ENCODE peak calls at places on chromosomes 12 and 14, in ten cellular contexts. E is EH, L is epithelial cell of esophagus, G is fibroblast of mammary gland, Y is D721Med, X is endodermal cell, I is endothelial cell, N is NCI-H2081, M is lower leg skin, T is WERI-Rb-1. W is an unnamed sample.

GRCh38 chr12:124617615-124618014 is 50.2 kb upstream of the NCOR2 start:
- DNase-seq in I (no peak), E (no peak), X (peak; percentile 69), T (no peak), N (peak; percentile 66), L (no peak), M (no peak), Y (no peak), G (no peak), W (no peak)

GRCh38 chr12:116160196-116160595 is 117.3 kb downstream of the MED13L start:
- DNase-seq in T (no peak), Y (no peak), G (peak; percentile 77), I (no peak), E (peak; percentile 21), M (no peak), X (no peak), N (no peak), L (peak; percentile 93), W (no peak)

GRCh38 chr14:62329427-62329826 is 567.2 kb downstream of the SNAPC1 start:
- DNase-seq in M (no peak), N (no peak), L (no peak), T (no peak), Y (no peak), I (no peak), E (peak; percentile 50), G (no peak), X (no peak), W (no peak)

GRCh38 chr12:100017056-100017455 is 32.3 kb upstream of the ANKS1B start:
- DNase-seq in M (no peak), L (peak; percentile 67), X (no peak), G (no peak), N (no peak), Y (no peak), T (no peak), E (no peak), I (no peak), W (no peak)

GRCh38 chr14:31122921-31123320 is 84.7 kb downstream of the HECTD1 start:
- DNase-seq in X (no peak), M (no peak), T (no peak), L (no peak), G (no peak), Y (no peak), N (no peak), E (no peak), I (no peak), W (no peak)

GRCh38 chr12:13005649-13006048 is 5.6 kb upstream of the HEBP1 start:
- DNase-seq in N (peak; percentile 19), L (no peak), I (no peak), G (no peak), T (no peak), Y (no peak), E (no peak), X (no peak), M (no peak), W (no peak)

GRCh38 chr14:59776468-59776867 is 94.1 kb downstream of the RTN1 start:
- DNase-seq in L (no peak), M (no peak), X (no peak), T (no peak), N (no peak), Y (no peak), I (no peak), E (no peak), G (no peak), W (no peak)

GRCh38 chr12:47408171-47408871 is 297.5 kb downstream of the RPAP3 start:
- DNase-seq in X (peak; percentile 83), M (no peak), N (no peak), L (peak; percentile 82), Y (no peak), E (no peak), G (no peak), I (peak; percentile 8), T (no peak), W (no peak)

GRCh38 chr14:64763801-64764511 is 59.7 kb downstream of the PLEKHG3 start:
- DNase-seq in L (peak; percentile 46), I (no peak), G (no peak), T (peak; percentile 70), N (peak; percentile 42), X (peak; percentile 66), M (no peak), Y (no peak), E (peak; percentile 73), W (no peak)

GRCh38 chr12:3461391-3461790 is 29.6 kb upstream of the PRMT8 start:
- DNase-seq in E (no peak), L (no peak), I (no peak), T (no peak), G (no peak), Y (no peak), N (no peak), M (no peak), X (peak; percentile 44), W (no peak)

GRCh38 chr12:115305275-115305674 is 621.3 kb upstream of the TBX3 start:
- DNase-seq in Y (no peak), I (no peak), L (no peak), G (no peak), X (no peak), N (no peak), T (no peak), M (no peak), E (no peak), W (no peak)

GRCh38 chr12:114166360-114166759 is 200.2 kb upstream of the RBM19 start:
- DNase-seq in Y (no peak), T (peak; percentile 33), M (no peak), L (no peak), I (peak; percentile 62), G (peak; percentile 76), E (peak; percentile 71), X (peak; percentile 91), N (no peak), W (no peak)

GRCh38 chr12:5511644-5512584 is 80.0 kb downstream of the NTF3 start:
- DNase-seq in L (no peak), T (no peak), I (peak; percentile 47), G (no peak), Y (no peak), M (no peak), N (no peak), X (peak; percentile 85), E (peak; percentile 61), W (no peak)

W was measured in natural killer cell treated with Interleukin-12 subunit alpha and Interleukin-12 subunit beta and Interleukin-15 and Interleukin-18, amount 100 ng/mL, for 72 hours.